ENCODE peak calls at places on chromosomes 2 and 18, in eight cellular contexts. One of them, this sample, is unnamed.
A peak's percentile ranks its signal among the peaks of the same experiment; 100 is the strongest.

GRCh38 chr2:141778315-141778835 is 352.4 kb downstream of the LRP1B start:
- DNase-seq in stimulated activated CD8-positive, alpha-beta memory T cell treated with anti-CD3 and anti-CD28 coated beads, Interleukin-15, amount 100 ng/mL, for 1 hour: no peak
- DNase-seq in stimulated activated CD4-positive, alpha-beta T cell treated with anti-CD3 and anti-CD28 coated beads, Interleukin-2, amount 100 ng/mL, for 48 hours: no peak
- DNase-seq in iris pigment epithelial cell: no peak
- DNase-seq in AML-193: no peak
- DNase-seq in NCI-H460: no peak
- DNase-seq in iPS DF 19.7: no peak
- DNase-seq in NCI-H1105: no peak
- DNase-seq in this sample: no peak

GRCh38 chr2:24831736-24832421 is 38.7 kb downstream of the CENPO start:
- DNase-seq in stimulated activated CD4-positive, alpha-beta T cell treated with anti-CD3 and anti-CD28 coated beads, Interleukin-2, amount 100 ng/mL, for 48 hours: no peak
- DNase-seq in NCI-H460: no peak
- DNase-seq in AML-193: no peak
- DNase-seq in iPS DF 19.7: no peak
- DNase-seq in NCI-H1105: no peak
- DNase-seq in iris pigment epithelial cell: no peak
- DNase-seq in stimulated activated CD8-positive, alpha-beta memory T cell treated with anti-CD3 and anti-CD28 coated beads, Interleukin-15, amount 100 ng/mL, for 1 hour: no peak
- DNase-seq in this sample: no peak

GRCh38 chr2:174059178-174059874 is 94.2 kb upstream of the SP3 start:
- DNase-seq in stimulated activated CD4-positive, alpha-beta T cell treated with anti-CD3 and anti-CD28 coated beads, Interleukin-2, amount 100 ng/mL, for 48 hours: no peak
- DNase-seq in AML-193: peak; percentile 73
- DNase-seq in iPS DF 19.7: no peak
- DNase-seq in stimulated activated CD8-positive, alpha-beta memory T cell treated with anti-CD3 and anti-CD28 coated beads, Interleukin-15, amount 100 ng/mL, for 1 hour: no peak
- DNase-seq in NCI-H1105: no peak
- DNase-seq in NCI-H460: no peak
- DNase-seq in iris pigment epithelial cell: peak; percentile 93
- DNase-seq in this sample: no peak

GRCh38 chr18:50696436-50696835 is 123.4 kb downstream of the MRO start:
- DNase-seq in stimulated activated CD4-positive, alpha-beta T cell treated with anti-CD3 and anti-CD28 coated beads, Interleukin-2, amount 100 ng/mL, for 48 hours: no peak
- DNase-seq in AML-193: no peak
- DNase-seq in stimulated activated CD8-positive, alpha-beta memory T cell treated with anti-CD3 and anti-CD28 coated beads, Interleukin-15, amount 100 ng/mL, for 1 hour: no peak
- DNase-seq in iris pigment epithelial cell: no peak
- DNase-seq in NCI-H460: no peak
- DNase-seq in iPS DF 19.7: no peak
- DNase-seq in NCI-H1105: no peak
- DNase-seq in this sample: no peak

GRCh38 chr18:13874558-13874957 is 40.8 kb downstream of the MC2R start:
- DNase-seq in stimulated activated CD8-positive, alpha-beta memory T cell treated with anti-CD3 and anti-CD28 coated beads, Interleukin-15, amount 100 ng/mL, for 1 hour: no peak
- DNase-seq in AML-193: no peak
- DNase-seq in iPS DF 19.7: no peak
- DNase-seq in NCI-H460: no peak
- DNase-seq in NCI-H1105: no peak
- DNase-seq in iris pigment epithelial cell: no peak
- DNase-seq in stimulated activated CD4-positive, alpha-beta T cell treated with anti-CD3 and anti-CD28 coated beads, Interleukin-2, amount 100 ng/mL, for 48 hours: no peak
- DNase-seq in this sample: no peak

GRCh38 chr2:43370705-43371104 is 144.3 kb upstream of the ZFP36L2 start:
- DNase-seq in stimulated activated CD4-positive, alpha-beta T cell treated with anti-CD3 and anti-CD28 coated beads, Interleukin-2, amount 100 ng/mL, for 48 hours: no peak
- DNase-seq in AML-193: no peak
- DNase-seq in NCI-H1105: peak; percentile 41
- DNase-seq in NCI-H460: no peak
- DNase-seq in iris pigment epithelial cell: no peak
- DNase-seq in stimulated activated CD8-positive, alpha-beta memory T cell treated with anti-CD3 and anti-CD28 coated beads, Interleukin-15, amount 100 ng/mL, for 1 hour: no peak
- DNase-seq in iPS DF 19.7: no peak
- DNase-seq in this sample: no peak

GRCh38 chr2:68799615-68800400 is 65.2 kb downstream of the ARHGAP25 start:
- DNase-seq in stimulated activated CD8-positive, alpha-beta memory T cell treated with anti-CD3 and anti-CD28 coated beads, Interleukin-15, amount 100 ng/mL, for 1 hour: no peak
- DNase-seq in iPS DF 19.7: no peak
- DNase-seq in NCI-H1105: peak; percentile 65
- DNase-seq in stimulated activated CD4-positive, alpha-beta T cell treated with anti-CD3 and anti-CD28 coated beads, Interleukin-2, amount 100 ng/mL, for 48 hours: no peak
- DNase-seq in NCI-H460: no peak
- DNase-seq in AML-193: no peak
- DNase-seq in iris pigment epithelial cell: no peak
- DNase-seq in this sample: no peak

GRCh38 chr2:164498841-164499240 is 122.4 kb downstream of the GRB14 start:
- DNase-seq in stimulated activated CD8-positive, alpha-beta memory T cell treated with anti-CD3 and anti-CD28 coated beads, Interleukin-15, amount 100 ng/mL, for 1 hour: no peak
- DNase-seq in AML-193: no peak
- DNase-seq in iPS DF 19.7: no peak
- DNase-seq in iris pigment epithelial cell: no peak
- DNase-seq in stimulated activated CD4-positive, alpha-beta T cell treated with anti-CD3 and anti-CD28 coated beads, Interleukin-2, amount 100 ng/mL, for 48 hours: no peak
- DNase-seq in NCI-H1105: no peak
- DNase-seq in NCI-H460: no peak
- DNase-seq in this sample: no peak

GRCh38 chr18:54278615-54279014 is 9.3 kb downstream of the POLI start:
- DNase-seq in stimulated activated CD8-positive, alpha-beta memory T cell treated with anti-CD3 and anti-CD28 coated beads, Interleukin-15, amount 100 ng/mL, for 1 hour: no peak
- DNase-seq in NCI-H460: no peak
- DNase-seq in iris pigment epithelial cell: peak; percentile 24
- DNase-seq in stimulated activated CD4-positive, alpha-beta T cell treated with anti-CD3 and anti-CD28 coated beads, Interleukin-2, amount 100 ng/mL, for 48 hours: no peak
- DNase-seq in iPS DF 19.7: no peak
- DNase-seq in NCI-H1105: no peak
- DNase-seq in AML-193: no peak
- DNase-seq in this sample: no peak

GRCh38 chr2:162256621-162257020 is 13.4 kb upstream of the FAP start:
- DNase-seq in NCI-H1105: no peak
- DNase-seq in NCI-H460: no peak
- DNase-seq in stimulated activated CD4-positive, alpha-beta T cell treated with anti-CD3 and anti-CD28 coated beads, Interleukin-2, amount 100 ng/mL, for 48 hours: no peak
- DNase-seq in AML-193: no peak
- DNase-seq in iPS DF 19.7: no peak
- DNase-seq in iris pigment epithelial cell: no peak
- DNase-seq in stimulated activated CD8-positive, alpha-beta memory T cell treated with anti-CD3 and anti-CD28 coated beads, Interleukin-15, amount 100 ng/mL, for 1 hour: no peak
- DNase-seq in this sample: no peak

GRCh38 chr2:151943461-151943860 is 115.2 kb upstream of the ARL5A start:
- DNase-seq in NCI-H460: no peak
- DNase-seq in iPS DF 19.7: no peak
- DNase-seq in iris pigment epithelial cell: no peak
- DNase-seq in stimulated activated CD4-positive, alpha-beta T cell treated with anti-CD3 and anti-CD28 coated beads, Interleukin-2, amount 100 ng/mL, for 48 hours: no peak
- DNase-seq in AML-193: no peak
- DNase-seq in NCI-H1105: no peak
- DNase-seq in stimulated activated CD8-positive, alpha-beta memory T cell treated with anti-CD3 and anti-CD28 coated beads, Interleukin-15, amount 100 ng/mL, for 1 hour: no peak
- DNase-seq in this sample: no peak